ENCODE peak calls at places on chromosomes 16 and 17, in seven cellular contexts. C, R, L, T, I, K and O are unnamed samples.

GRCh38 chr16:1109648-1110047 is 13.6 kb upstream of the C1QTNF8 start:
- ATAC-seq in C (no peak), R (no peak), L (no peak), T (no peak), I (no peak), K (no peak), O (no peak)

GRCh38 chr17:38907930-38908675 is 17.3 kb upstream of the LASP1NB start:
- ATAC-seq in C (no peak), R (no peak), L (peak), T (peak), I (no peak), K (peak), O (no peak)

GRCh38 chr17:78747479-78747878 is 34.6 kb downstream of the CYTH1 start:
- ATAC-seq in C (no peak), R (no peak), L (no peak), T (no peak), I (no peak), K (peak), O (no peak)

GRCh38 chr17:48787850-48788249 is 29.2 kb downstream of the TTLL6 start:
- ATAC-seq in C (no peak), R (no peak), L (no peak), T (no peak), I (no peak), K (no peak), O (no peak)

GRCh38 chr17:7058831-7059447 is 15.0 kb upstream of the SLC16A11 start:
- ATAC-seq in C (no peak), R (no peak), L (no peak), T (no peak), I (no peak), K (no peak), O (no peak)

GRCh38 chr17:2122641-2123302 is 67.9 kb downstream of the HIC1 start:
- ATAC-seq in C (peak), R (no peak), L (no peak), T (peak), I (no peak), K (peak), O (peak)

GRCh38 chr17:78719630-78720298 is 62.3 kb downstream of the CYTH1 start:
- ATAC-seq in C (no peak), R (no peak), L (no peak), T (no peak), I (no peak), K (no peak), O (no peak)

GRCh38 chr17:41624208-41625101 is at the start of gene KRT17:
- ATAC-seq in C (no peak), R (no peak), L (peak), T (peak), I (no peak), K (no peak), O (no peak)

GRCh38 chr17:55303701-55304145 is 39.0 kb downstream of the HLF start:
- ATAC-seq in C (no peak), R (no peak), L (no peak), T (no peak), I (no peak), K (peak), O (no peak)

GRCh38 chr17:20203761-20204263 is 194.7 kb downstream of the SPECC1 start:
- ATAC-seq in C (peak), R (no peak), L (no peak), T (no peak), I (no peak), K (peak), O (no peak)

GRCh38 chr17:34503804-34504203 is 75.6 kb upstream of the TMEM132E start:
- ATAC-seq in C (peak), R (no peak), L (no peak), T (peak), I (no peak), K (peak), O (no peak)

GRCh38 chr17:74832421-74832820 is 27.3 kb downstream of the GRIN2C start:
- ATAC-seq in C (no peak), R (no peak), L (no peak), T (no peak), I (no peak), K (peak), O (no peak)

GRCh38 chr16:57486858-57487834 is 853 bp upstream of the DOK4 start:
- ATAC-seq in C (no peak), R (peak), L (peak), T (peak), I (peak), K (peak), O (no peak)

GRCh38 chr16:72974142-72974769 is 73.7 kb downstream of the ZFHX3 start:
- ATAC-seq in C (no peak), R (no peak), L (no peak), T (no peak), I (no peak), K (no peak), O (no peak)

GRCh38 chr17:41329279-41329925 is 13.9 kb upstream of the KRTAP17-1 start:
- ATAC-seq in C (peak), R (peak), L (peak), T (peak), I (peak), K (peak), O (no peak)

GRCh38 chr17:1294157-1294717 is 14.8 kb downstream of the TRARG1 start:
- ATAC-seq in C (no peak), R (no peak), L (no peak), T (no peak), I (no peak), K (no peak), O (no peak)

GRCh38 chr17:40022961-40023541 is 7.8 kb downstream of the CSF3 start:
- ATAC-seq in C (no peak), R (no peak), L (no peak), T (no peak), I (no peak), K (no peak), O (no peak)

GRCh38 chr16:60605176-60605575 is 1431.1 kb downstream of the CDH8 start:
- ATAC-seq in C (no peak), R (no peak), L (no peak), T (no peak), I (no peak), K (no peak), O (no peak)

GRCh38 chr17:65537845-65538678 is 23.4 kb downstream of the AXIN2 start:
- ATAC-seq in C (no peak), R (no peak), L (peak), T (no peak), I (no peak), K (no peak), O (no peak)

GRCh38 chr16:14511798-14512131 is 118.3 kb downstream of the PARN start:
- ATAC-seq in C (no peak), R (no peak), L (peak), T (no peak), I (no peak), K (no peak), O (no peak)

GRCh38 chr17:42381898-42382297 is 6.3 kb downstream of the STAT3 start:
- ATAC-seq in C (no peak), R (no peak), L (no peak), T (no peak), I (no peak), K (no peak), O (no peak)

GRCh38 chr16:87685405-87685755 is 80.4 kb downstream of the KLHDC4 start:
- ATAC-seq in C (no peak), R (no peak), L (no peak), T (no peak), I (no peak), K (no peak), O (no peak)

GRCh38 chr16:60310836-60311445 is 1576.8 kb upstream of the GOT2 start:
- ATAC-seq in C (no peak), R (no peak), L (no peak), T (no peak), I (no peak), K (no peak), O (no peak)

GRCh38 chr16:87824016-87824990 is 45.0 kb downstream of the SLC7A5 start:
- ATAC-seq in C (no peak), R (no peak), L (peak), T (no peak), I (no peak), K (no peak), O (no peak)

GRCh38 chr16:86966781-86967180 is 350.4 kb downstream of the C16orf95 start:
- ATAC-seq in C (no peak), R (no peak), L (no peak), T (no peak), I (no peak), K (no peak), O (no peak)

GRCh38 chr16:10003486-10003885 is 178.7 kb downstream of the GRIN2A start:
- ATAC-seq in C (peak), R (no peak), L (no peak), T (no peak), I (no peak), K (no peak), O (no peak)

GRCh38 chr17:70040336-70040735 is 34.7 kb upstream of the KCNJ16 start:
- ATAC-seq in C (no peak), R (no peak), L (no peak), T (no peak), I (no peak), K (no peak), O (no peak)

GRCh38 chr16:50273888-50274770 is 7.8 kb downstream of the ADCY7 start:
- ATAC-seq in C (peak), R (peak), L (no peak), T (no peak), I (no peak), K (peak), O (no peak)

GRCh38 chr17:82698974-82699442 is 510 bp upstream of the RAB40B start:
- ATAC-seq in C (no peak), R (peak), L (peak), T (peak), I (no peak), K (peak), O (peak)

GRCh38 chr17:28849281-28849680 is 5.5 kb upstream of the ERAL1 start:
- ATAC-seq in C (no peak), R (peak), L (peak), T (peak), I (no peak), K (peak), O (no peak)

GRCh38 chr16:3490911-3491629 is 4.2 kb downstream of the C16orf90 start:
- ATAC-seq in C (no peak), R (no peak), L (peak), T (peak), I (peak), K (peak), O (no peak)

GRCh38 chr16:28301154-28301553 is 8.8 kb downstream of the SBK1 start:
- ATAC-seq in C (no peak), R (no peak), L (no peak), T (no peak), I (no peak), K (no peak), O (no peak)

DNA sequence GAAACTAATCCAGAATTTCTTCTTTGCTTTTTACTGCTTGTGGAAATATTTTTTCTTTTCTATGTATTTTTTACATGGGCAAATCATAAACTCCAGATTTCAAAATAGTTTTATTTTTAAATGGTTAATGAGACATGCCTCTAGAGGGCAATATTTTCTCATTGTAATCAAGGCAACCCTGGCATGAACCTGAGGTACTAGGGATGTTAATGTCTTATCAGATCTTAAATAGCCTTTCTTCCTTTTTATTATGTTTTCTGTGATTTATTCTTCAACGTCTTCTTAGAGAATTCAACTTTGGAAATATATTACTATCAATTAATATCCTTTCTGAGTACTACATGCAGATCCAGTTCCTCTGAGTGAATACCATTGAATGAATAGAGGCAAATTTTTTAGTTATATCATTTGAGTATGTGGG is 324.7 kb downstream of the BCAS3 start:
- ATAC-seq in C (no peak), R (peak), L (no peak), T (no peak), I (peak), K (peak), O (no peak)
- TF ChIP-seq CTCF in C (no peak), R (peak), L (peak), T (peak), I (peak), K (peak), O (peak)

GRCh38 chr17:27810211-27810901 is 10.0 kb upstream of the NOS2 start:
- ATAC-seq in C (no peak), R (no peak), L (no peak), T (no peak), I (no peak), K (peak), O (no peak)
- TF ChIP-seq POLR2AphosphoS5 in C (no peak), R (no peak), L (no peak), T (no peak), I (no peak), K (peak), O (no peak)

DNA sequence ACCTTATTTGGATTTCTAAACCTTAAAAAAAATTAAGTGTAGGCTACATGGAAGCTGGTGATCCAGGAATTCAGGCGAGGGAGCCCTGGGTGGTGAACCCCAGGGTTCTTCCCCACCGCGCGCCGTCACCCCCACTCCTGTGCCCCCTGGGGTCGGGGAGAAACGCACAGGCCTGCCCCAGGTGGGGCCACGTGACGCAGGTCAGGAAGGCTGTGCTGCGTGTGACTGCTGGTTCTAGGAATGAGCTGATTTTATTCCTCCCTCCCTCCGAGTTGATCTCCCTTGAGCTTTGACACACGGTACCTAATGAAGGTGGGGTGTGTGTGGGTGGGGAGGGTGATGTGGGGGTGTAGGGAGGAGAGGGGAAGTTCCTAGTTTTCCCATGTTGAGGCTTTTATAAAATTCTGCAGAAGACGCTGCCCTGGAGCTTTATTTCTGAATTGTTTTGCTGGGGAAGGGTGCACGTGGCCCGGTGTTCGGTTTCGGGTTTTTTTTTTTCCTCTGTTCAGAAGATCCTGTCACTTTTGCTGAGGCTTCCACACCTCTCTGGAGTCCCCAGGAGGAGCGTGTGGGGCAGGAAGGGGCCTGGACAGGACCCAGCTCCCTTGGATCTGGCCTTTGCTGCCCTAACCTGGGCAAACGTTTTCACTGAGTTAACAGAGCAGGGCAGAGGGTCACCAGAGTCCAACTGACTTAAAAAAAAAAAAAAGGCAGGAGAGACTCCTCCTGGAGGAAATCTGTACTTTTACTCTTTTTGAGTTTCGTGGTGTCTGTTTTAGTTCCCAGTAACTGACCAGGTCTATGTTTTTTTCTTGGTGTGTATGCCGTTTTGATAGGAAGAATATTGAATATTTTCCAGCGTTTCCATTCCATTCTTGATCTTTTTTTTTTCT is 55.8 kb upstream of the GSE1 start:
- ATAC-seq in C (no peak), R (peak), L (peak), T (peak), I (peak), K (peak), O (no peak)
- TF ChIP-seq CTCF in C (no peak), R (no peak), L (peak), T (peak), I (peak), K (no peak), O (no peak)

DNA sequence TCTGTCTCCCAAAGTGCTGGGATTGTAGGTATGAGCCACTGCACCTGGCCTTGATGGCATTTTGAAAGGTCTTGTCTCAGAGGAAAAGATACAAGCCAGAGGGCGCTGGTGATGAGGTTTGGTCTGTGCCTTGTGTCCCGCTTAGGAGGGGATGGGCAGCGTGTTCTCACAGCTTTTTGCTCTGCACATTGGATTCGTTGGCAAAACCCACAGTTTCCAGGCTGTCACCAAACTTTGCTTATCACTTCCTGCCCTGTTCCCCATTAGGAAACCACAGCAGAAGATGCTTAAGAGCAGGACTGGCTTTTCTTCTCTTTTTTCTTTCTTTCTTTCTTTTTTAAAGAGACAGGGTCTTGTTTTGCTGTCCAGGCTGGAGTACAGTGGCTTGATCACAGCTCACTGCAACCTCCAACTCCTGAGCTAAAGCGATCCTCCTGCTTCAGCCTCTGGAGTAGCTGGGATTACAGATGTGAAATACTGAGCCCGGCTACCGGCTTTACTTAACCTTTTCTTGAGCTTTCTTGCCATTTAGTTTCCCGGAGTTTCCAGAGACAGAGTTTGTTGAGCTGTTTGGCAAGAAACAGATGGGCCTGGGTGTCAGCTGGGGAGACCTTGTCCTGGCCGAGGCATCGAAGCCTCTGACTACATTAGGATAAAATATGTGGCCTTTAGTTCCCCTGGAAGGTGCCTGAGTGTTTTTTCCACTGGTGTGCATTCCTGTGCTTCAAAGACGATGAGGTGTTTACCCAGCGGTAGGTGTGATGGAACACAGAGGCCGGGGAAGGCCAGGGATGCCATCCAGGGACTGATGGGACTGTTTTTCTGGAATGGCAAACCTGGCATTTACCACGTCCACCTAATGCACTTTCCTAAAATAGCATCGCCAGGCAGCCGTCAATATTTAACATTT is 112.9 kb downstream of the ABCC1 start:
- ATAC-seq in C (no peak), R (no peak), L (no peak), T (peak), I (no peak), K (no peak), O (peak)
- TF ChIP-seq POLR2AphosphoS5 in C (no peak), R (no peak), L (no peak), T (no peak), I (no peak), K (no peak), O (peak)

GRCh38 chr17:36151891-36152638 is 24.4 kb downstream of the TBC1D3B start:
- ATAC-seq in C (no peak), R (no peak), L (no peak), T (no peak), I (no peak), K (no peak), O (no peak)

GRCh38 chr17:36149296-36149820 is 27.1 kb downstream of the TBC1D3B start:
- ATAC-seq in C (peak), R (peak), L (no peak), T (peak), I (peak), K (peak), O (peak)

GRCh38 chr17:36153887-36154576 is 22.4 kb downstream of the TBC1D3B start:
- ATAC-seq in C (no peak), R (no peak), L (no peak), T (no peak), I (no peak), K (peak), O (no peak)

GRCh38 chr17:36148559-36149295 is 27.7 kb downstream of the TBC1D3B start:
- ATAC-seq in C (peak), R (peak), L (peak), T (peak), I (peak), K (peak), O (peak)

DNA sequence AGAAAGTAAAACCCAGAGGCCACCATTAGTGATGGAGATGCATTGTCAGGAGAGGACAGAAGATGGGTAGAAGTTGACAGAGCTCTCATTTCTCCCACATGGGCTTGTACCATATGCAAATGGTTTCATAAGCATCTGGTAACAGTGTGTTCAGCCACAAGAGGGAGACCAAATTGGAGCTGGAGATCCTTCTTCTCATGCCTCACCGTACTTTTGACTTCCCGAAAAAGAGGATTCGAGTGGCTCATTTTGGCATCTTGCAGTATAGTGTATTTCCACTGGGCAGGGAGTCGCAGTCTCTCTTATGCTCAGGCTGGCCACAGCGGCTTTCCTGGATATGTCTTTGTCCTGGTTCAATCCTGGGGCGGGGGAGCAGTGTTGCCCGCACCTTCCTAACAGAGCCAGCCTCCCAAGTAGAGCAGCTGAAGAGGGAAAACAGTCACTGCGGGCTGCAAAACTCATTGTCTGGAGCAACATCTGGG is 23.8 kb downstream of the TBC1D3B start:
- ATAC-seq in C (no peak), R (peak), L (peak), T (no peak), I (peak), K (no peak), O (no peak)
- TF ChIP-seq CTCF in C (no peak), R (peak), L (no peak), T (no peak), I (peak), K (no peak), O (no peak)

GRCh38 chr16:53803998-53804397 is 100.0 kb downstream of the FTO start:
- ATAC-seq in C (no peak), R (no peak), L (no peak), T (peak), I (no peak), K (no peak), O (no peak)

GRCh38 chr16:53804467-53804866 is 100.5 kb downstream of the FTO start:
- ATAC-seq in C (no peak), R (no peak), L (no peak), T (no peak), I (no peak), K (no peak), O (no peak)

GRCh38 chr16:53805113-53805512 is 101.2 kb downstream of the FTO start:
- ATAC-seq in C (no peak), R (no peak), L (no peak), T (no peak), I (no peak), K (no peak), O (no peak)

GRCh38 chr16:53803451-53803850 is 99.5 kb downstream of the FTO start:
- ATAC-seq in C (no peak), R (no peak), L (no peak), T (no peak), I (no peak), K (no peak), O (no peak)

DNA sequence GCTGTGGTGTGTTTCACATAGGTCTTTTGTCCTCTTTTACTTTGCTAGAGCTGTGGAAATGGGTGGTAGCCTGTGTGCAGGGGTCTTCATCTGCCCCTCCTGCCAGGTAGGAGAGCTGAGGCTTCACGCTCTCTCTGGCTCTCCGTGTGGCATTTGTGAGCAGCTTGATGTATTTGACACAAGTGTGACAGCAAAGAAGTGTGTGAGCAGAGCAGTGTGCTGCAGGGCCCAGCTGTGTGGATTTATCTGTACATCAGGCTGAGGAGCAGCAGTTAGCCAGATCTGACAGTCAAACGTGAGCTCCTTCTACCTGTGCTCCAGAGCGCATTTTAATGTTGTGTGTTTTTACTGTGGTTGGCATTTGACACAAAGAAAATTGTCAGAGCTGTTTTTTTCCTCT is 101.8 kb downstream of the FTO start:
- ATAC-seq in C (no peak), R (no peak), L (no peak), T (no peak), I (no peak), K (no peak), O (no peak)
- TF ChIP-seq POLR2AphosphoS5 in C (no peak), R (no peak), L (no peak), T (no peak), I (no peak), K (no peak), O (no peak)